ENCODE peak calls at places on chromosomes 2 and 18, in six cellular contexts. One of them, this sample, is unnamed.

GRCh38 chr18:75638597-75639467 is 211.3 kb upstream of the SMIM21 start:
- DNase-seq in stimulated activated CD8-positive, alpha-beta memory T cell treated with anti-CD3 and anti-CD28 coated beads, Interleukin-7, amount 100 ng/mL, for 24 hours: no peak
- DNase-seq in T-helper 1 cell: no peak
- DNase-seq in fibroblast of mammary gland: peak
- DNase-seq in stimulated activated CD4-positive, alpha-beta T cell treated with anti-CD3 and anti-CD28 coated beads, Interleukin-15, amount 100 ng/mL, for 1 hour: no peak
- DNase-seq in SK-MEL-5: no peak
- DNase-seq in this sample: no peak

GRCh38 chr2:120465989-120466703 is 120.2 kb downstream of the INHBB start:
- DNase-seq in stimulated activated CD8-positive, alpha-beta memory T cell treated with anti-CD3 and anti-CD28 coated beads, Interleukin-7, amount 100 ng/mL, for 24 hours: no peak
- DNase-seq in T-helper 1 cell: no peak
- DNase-seq in fibroblast of mammary gland: no peak
- DNase-seq in stimulated activated CD4-positive, alpha-beta T cell treated with anti-CD3 and anti-CD28 coated beads, Interleukin-15, amount 100 ng/mL, for 1 hour: no peak
- DNase-seq in SK-MEL-5: no peak
- DNase-seq in this sample: peak

GRCh38 chr2:182625814-182626213 is 90.2 kb upstream of the DNAJC10 start:
- DNase-seq in stimulated activated CD8-positive, alpha-beta memory T cell treated with anti-CD3 and anti-CD28 coated beads, Interleukin-7, amount 100 ng/mL, for 24 hours: no peak
- DNase-seq in T-helper 1 cell: no peak
- DNase-seq in fibroblast of mammary gland: no peak
- DNase-seq in stimulated activated CD4-positive, alpha-beta T cell treated with anti-CD3 and anti-CD28 coated beads, Interleukin-15, amount 100 ng/mL, for 1 hour: no peak
- DNase-seq in SK-MEL-5: no peak
- DNase-seq in this sample: no peak

GRCh38 chr2:23492941-23493340 is 108.0 kb downstream of the KLHL29 start:
- DNase-seq in stimulated activated CD8-positive, alpha-beta memory T cell treated with anti-CD3 and anti-CD28 coated beads, Interleukin-7, amount 100 ng/mL, for 24 hours: no peak
- DNase-seq in T-helper 1 cell: no peak
- DNase-seq in fibroblast of mammary gland: peak
- DNase-seq in stimulated activated CD4-positive, alpha-beta T cell treated with anti-CD3 and anti-CD28 coated beads, Interleukin-15, amount 100 ng/mL, for 1 hour: no peak
- DNase-seq in SK-MEL-5: no peak
- DNase-seq in this sample: no peak

GRCh38 chr18:65769653-65770052 is 18.8 kb downstream of the CDH7 start:
- DNase-seq in stimulated activated CD8-positive, alpha-beta memory T cell treated with anti-CD3 and anti-CD28 coated beads, Interleukin-7, amount 100 ng/mL, for 24 hours: no peak
- DNase-seq in T-helper 1 cell: no peak
- DNase-seq in fibroblast of mammary gland: no peak
- DNase-seq in stimulated activated CD4-positive, alpha-beta T cell treated with anti-CD3 and anti-CD28 coated beads, Interleukin-15, amount 100 ng/mL, for 1 hour: no peak
- DNase-seq in SK-MEL-5: no peak
- DNase-seq in this sample: no peak

GRCh38 chr2:201348758-201349157 is 8.4 kb downstream of the FLACC1 start:
- DNase-seq in stimulated activated CD8-positive, alpha-beta memory T cell treated with anti-CD3 and anti-CD28 coated beads, Interleukin-7, amount 100 ng/mL, for 24 hours: no peak
- DNase-seq in T-helper 1 cell: no peak
- DNase-seq in fibroblast of mammary gland: no peak
- DNase-seq in stimulated activated CD4-positive, alpha-beta T cell treated with anti-CD3 and anti-CD28 coated beads, Interleukin-15, amount 100 ng/mL, for 1 hour: no peak
- DNase-seq in SK-MEL-5: no peak
- DNase-seq in this sample: no peak

GRCh38 chr2:143083636-143084035 is 45.6 kb upstream of the ARHGAP15 start:
- DNase-seq in stimulated activated CD8-positive, alpha-beta memory T cell treated with anti-CD3 and anti-CD28 coated beads, Interleukin-7, amount 100 ng/mL, for 24 hours: no peak
- DNase-seq in T-helper 1 cell: no peak
- DNase-seq in fibroblast of mammary gland: peak
- DNase-seq in stimulated activated CD4-positive, alpha-beta T cell treated with anti-CD3 and anti-CD28 coated beads, Interleukin-15, amount 100 ng/mL, for 1 hour: no peak
- DNase-seq in SK-MEL-5: no peak
- DNase-seq in this sample: no peak

GRCh38 chr18:63585988-63586387 is 1.2 kb upstream of the SERPINB13 start:
- DNase-seq in stimulated activated CD8-positive, alpha-beta memory T cell treated with anti-CD3 and anti-CD28 coated beads, Interleukin-7, amount 100 ng/mL, for 24 hours: no peak
- DNase-seq in T-helper 1 cell: no peak
- DNase-seq in fibroblast of mammary gland: no peak
- DNase-seq in stimulated activated CD4-positive, alpha-beta T cell treated with anti-CD3 and anti-CD28 coated beads, Interleukin-15, amount 100 ng/mL, for 1 hour: no peak
- DNase-seq in SK-MEL-5: no peak
- DNase-seq in this sample: no peak

GRCh38 chr2:3134026-3134571 is 243.5 kb downstream of the EIPR1 start:
- DNase-seq in stimulated activated CD8-positive, alpha-beta memory T cell treated with anti-CD3 and anti-CD28 coated beads, Interleukin-7, amount 100 ng/mL, for 24 hours: no peak
- DNase-seq in T-helper 1 cell: no peak
- DNase-seq in fibroblast of mammary gland: no peak
- DNase-seq in stimulated activated CD4-positive, alpha-beta T cell treated with anti-CD3 and anti-CD28 coated beads, Interleukin-15, amount 100 ng/mL, for 1 hour: no peak
- DNase-seq in SK-MEL-5: peak
- DNase-seq in this sample: no peak

GRCh38 chr2:215189393-215189792 is 51.0 kb upstream of the ABCA12 start:
- DNase-seq in stimulated activated CD8-positive, alpha-beta memory T cell treated with anti-CD3 and anti-CD28 coated beads, Interleukin-7, amount 100 ng/mL, for 24 hours: no peak
- DNase-seq in T-helper 1 cell: no peak
- DNase-seq in fibroblast of mammary gland: no peak
- DNase-seq in stimulated activated CD4-positive, alpha-beta T cell treated with anti-CD3 and anti-CD28 coated beads, Interleukin-15, amount 100 ng/mL, for 1 hour: no peak
- DNase-seq in SK-MEL-5: no peak
- DNase-seq in this sample: no peak

GRCh38 chr2:72132981-72133720 is 14.5 kb downstream of the CYP26B1 start:
- DNase-seq in stimulated activated CD8-positive, alpha-beta memory T cell treated with anti-CD3 and anti-CD28 coated beads, Interleukin-7, amount 100 ng/mL, for 24 hours: no peak
- DNase-seq in T-helper 1 cell: no peak
- DNase-seq in fibroblast of mammary gland: no peak
- DNase-seq in stimulated activated CD4-positive, alpha-beta T cell treated with anti-CD3 and anti-CD28 coated beads, Interleukin-15, amount 100 ng/mL, for 1 hour: no peak
- DNase-seq in SK-MEL-5: no peak
- DNase-seq in this sample: no peak

GRCh38 chr18:21081425-21081824 is 30.2 kb downstream of the ROCK1 start:
- DNase-seq in stimulated activated CD8-positive, alpha-beta memory T cell treated with anti-CD3 and anti-CD28 coated beads, Interleukin-7, amount 100 ng/mL, for 24 hours: no peak
- DNase-seq in T-helper 1 cell: no peak
- DNase-seq in fibroblast of mammary gland: no peak
- DNase-seq in stimulated activated CD4-positive, alpha-beta T cell treated with anti-CD3 and anti-CD28 coated beads, Interleukin-15, amount 100 ng/mL, for 1 hour: no peak
- DNase-seq in SK-MEL-5: no peak
- DNase-seq in this sample: no peak

GRCh38 chr2:68216454-68217310 is 35.6 kb downstream of the PPP3R1 start:
- DNase-seq in stimulated activated CD8-positive, alpha-beta memory T cell treated with anti-CD3 and anti-CD28 coated beads, Interleukin-7, amount 100 ng/mL, for 24 hours: no peak
- DNase-seq in T-helper 1 cell: no peak
- DNase-seq in fibroblast of mammary gland: peak
- DNase-seq in stimulated activated CD4-positive, alpha-beta T cell treated with anti-CD3 and anti-CD28 coated beads, Interleukin-15, amount 100 ng/mL, for 1 hour: no peak
- DNase-seq in SK-MEL-5: no peak
- DNase-seq in this sample: no peak

GRCh38 chr2:66506265-66506664 is 71.3 kb downstream of the MEIS1 start:
- DNase-seq in stimulated activated CD8-positive, alpha-beta memory T cell treated with anti-CD3 and anti-CD28 coated beads, Interleukin-7, amount 100 ng/mL, for 24 hours: no peak
- DNase-seq in T-helper 1 cell: no peak
- DNase-seq in fibroblast of mammary gland: no peak
- DNase-seq in stimulated activated CD4-positive, alpha-beta T cell treated with anti-CD3 and anti-CD28 coated beads, Interleukin-15, amount 100 ng/mL, for 1 hour: no peak
- DNase-seq in SK-MEL-5: no peak
- DNase-seq in this sample: no peak

GRCh38 chr2:233418052-233418760 is 63.9 kb downstream of the DGKD start:
- DNase-seq in stimulated activated CD8-positive, alpha-beta memory T cell treated with anti-CD3 and anti-CD28 coated beads, Interleukin-7, amount 100 ng/mL, for 24 hours: no peak
- DNase-seq in T-helper 1 cell: no peak
- DNase-seq in fibroblast of mammary gland: no peak
- DNase-seq in stimulated activated CD4-positive, alpha-beta T cell treated with anti-CD3 and anti-CD28 coated beads, Interleukin-15, amount 100 ng/mL, for 1 hour: no peak
- DNase-seq in SK-MEL-5: no peak
- DNase-seq in this sample: no peak

GRCh38 chr2:223238301-223238700 is 186.3 kb downstream of the KCNE4 start:
- DNase-seq in stimulated activated CD8-positive, alpha-beta memory T cell treated with anti-CD3 and anti-CD28 coated beads, Interleukin-7, amount 100 ng/mL, for 24 hours: no peak
- DNase-seq in T-helper 1 cell: no peak
- DNase-seq in fibroblast of mammary gland: no peak
- DNase-seq in stimulated activated CD4-positive, alpha-beta T cell treated with anti-CD3 and anti-CD28 coated beads, Interleukin-15, amount 100 ng/mL, for 1 hour: no peak
- DNase-seq in SK-MEL-5: no peak
- DNase-seq in this sample: no peak

GRCh38 chr2:219104107-219105050 is 43.7 kb upstream of the IHH start:
- DNase-seq in stimulated activated CD8-positive, alpha-beta memory T cell treated with anti-CD3 and anti-CD28 coated beads, Interleukin-7, amount 100 ng/mL, for 24 hours: no peak
- DNase-seq in T-helper 1 cell: no peak
- DNase-seq in fibroblast of mammary gland: peak
- DNase-seq in stimulated activated CD4-positive, alpha-beta T cell treated with anti-CD3 and anti-CD28 coated beads, Interleukin-15, amount 100 ng/mL, for 1 hour: no peak
- DNase-seq in SK-MEL-5: peak
- DNase-seq in this sample: no peak

GRCh38 chr18:2223394-2223793 is 347.9 kb downstream of the METTL4 start:
- DNase-seq in stimulated activated CD8-positive, alpha-beta memory T cell treated with anti-CD3 and anti-CD28 coated beads, Interleukin-7, amount 100 ng/mL, for 24 hours: no peak
- DNase-seq in T-helper 1 cell: no peak
- DNase-seq in fibroblast of mammary gland: peak
- DNase-seq in stimulated activated CD4-positive, alpha-beta T cell treated with anti-CD3 and anti-CD28 coated beads, Interleukin-15, amount 100 ng/mL, for 1 hour: no peak
- DNase-seq in SK-MEL-5: peak
- DNase-seq in this sample: no peak

GRCh38 chr2:128781888-128782385 is 463.3 kb upstream of the HS6ST1 start:
- DNase-seq in stimulated activated CD8-positive, alpha-beta memory T cell treated with anti-CD3 and anti-CD28 coated beads, Interleukin-7, amount 100 ng/mL, for 24 hours: no peak
- DNase-seq in T-helper 1 cell: no peak
- DNase-seq in fibroblast of mammary gland: no peak
- DNase-seq in stimulated activated CD4-positive, alpha-beta T cell treated with anti-CD3 and anti-CD28 coated beads, Interleukin-15, amount 100 ng/mL, for 1 hour: no peak
- DNase-seq in SK-MEL-5: no peak
- DNase-seq in this sample: no peak

GRCh38 chr2:65475000-65475399 is 42.6 kb upstream of the SPRED2 start:
- DNase-seq in stimulated activated CD8-positive, alpha-beta memory T cell treated with anti-CD3 and anti-CD28 coated beads, Interleukin-7, amount 100 ng/mL, for 24 hours: no peak
- DNase-seq in T-helper 1 cell: no peak
- DNase-seq in fibroblast of mammary gland: no peak
- DNase-seq in stimulated activated CD4-positive, alpha-beta T cell treated with anti-CD3 and anti-CD28 coated beads, Interleukin-15, amount 100 ng/mL, for 1 hour: no peak
- DNase-seq in SK-MEL-5: no peak
- DNase-seq in this sample: no peak

GRCh38 chr2:26970928-26971627 is 641 bp downstream of the MAPRE3 start:
- DNase-seq in stimulated activated CD8-positive, alpha-beta memory T cell treated with anti-CD3 and anti-CD28 coated beads, Interleukin-7, amount 100 ng/mL, for 24 hours: no peak
- DNase-seq in T-helper 1 cell: no peak
- DNase-seq in fibroblast of mammary gland: peak
- DNase-seq in stimulated activated CD4-positive, alpha-beta T cell treated with anti-CD3 and anti-CD28 coated beads, Interleukin-15, amount 100 ng/mL, for 1 hour: no peak
- DNase-seq in SK-MEL-5: no peak
- DNase-seq in this sample: no peak

GRCh38 chr2:129240061-129240460 is 739.4 kb upstream of the RAB6C start:
- DNase-seq in stimulated activated CD8-positive, alpha-beta memory T cell treated with anti-CD3 and anti-CD28 coated beads, Interleukin-7, amount 100 ng/mL, for 24 hours: no peak
- DNase-seq in T-helper 1 cell: no peak
- DNase-seq in fibroblast of mammary gland: no peak
- DNase-seq in stimulated activated CD4-positive, alpha-beta T cell treated with anti-CD3 and anti-CD28 coated beads, Interleukin-15, amount 100 ng/mL, for 1 hour: no peak
- DNase-seq in SK-MEL-5: no peak
- DNase-seq in this sample: no peak

GRCh38 chr2:180048256-180048655 is 41.2 kb upstream of the CWC22 start:
- DNase-seq in stimulated activated CD8-positive, alpha-beta memory T cell treated with anti-CD3 and anti-CD28 coated beads, Interleukin-7, amount 100 ng/mL, for 24 hours: no peak
- DNase-seq in T-helper 1 cell: no peak
- DNase-seq in fibroblast of mammary gland: peak
- DNase-seq in stimulated activated CD4-positive, alpha-beta T cell treated with anti-CD3 and anti-CD28 coated beads, Interleukin-15, amount 100 ng/mL, for 1 hour: no peak
- DNase-seq in SK-MEL-5: no peak
- DNase-seq in this sample: no peak

GRCh38 chr18:13620206-13620672 is 106.1 kb downstream of the FAM210A start:
- DNase-seq in stimulated activated CD8-positive, alpha-beta memory T cell treated with anti-CD3 and anti-CD28 coated beads, Interleukin-7, amount 100 ng/mL, for 24 hours: no peak
- DNase-seq in T-helper 1 cell: no peak
- DNase-seq in fibroblast of mammary gland: no peak
- DNase-seq in stimulated activated CD4-positive, alpha-beta T cell treated with anti-CD3 and anti-CD28 coated beads, Interleukin-15, amount 100 ng/mL, for 1 hour: no peak
- DNase-seq in SK-MEL-5: no peak
- DNase-seq in this sample: no peak

GRCh38 chr2:212692466-212692865 is 153.9 kb upstream of the ERBB4 start:
- DNase-seq in stimulated activated CD8-positive, alpha-beta memory T cell treated with anti-CD3 and anti-CD28 coated beads, Interleukin-7, amount 100 ng/mL, for 24 hours: no peak
- DNase-seq in T-helper 1 cell: no peak
- DNase-seq in fibroblast of mammary gland: no peak
- DNase-seq in stimulated activated CD4-positive, alpha-beta T cell treated with anti-CD3 and anti-CD28 coated beads, Interleukin-15, amount 100 ng/mL, for 1 hour: no peak
- DNase-seq in SK-MEL-5: no peak
- DNase-seq in this sample: no peak

GRCh38 chr18:51936115-51936514 is 403.9 kb upstream of the DCC start:
- DNase-seq in stimulated activated CD8-positive, alpha-beta memory T cell treated with anti-CD3 and anti-CD28 coated beads, Interleukin-7, amount 100 ng/mL, for 24 hours: no peak
- DNase-seq in T-helper 1 cell: no peak
- DNase-seq in fibroblast of mammary gland: no peak
- DNase-seq in stimulated activated CD4-positive, alpha-beta T cell treated with anti-CD3 and anti-CD28 coated beads, Interleukin-15, amount 100 ng/mL, for 1 hour: no peak
- DNase-seq in SK-MEL-5: no peak
- DNase-seq in this sample: no peak

GRCh38 chr2:89820248-89820647 is 1128.8 kb downstream of the RPIA start:
- DNase-seq in stimulated activated CD8-positive, alpha-beta memory T cell treated with anti-CD3 and anti-CD28 coated beads, Interleukin-7, amount 100 ng/mL, for 24 hours: no peak
- DNase-seq in T-helper 1 cell: no peak
- DNase-seq in fibroblast of mammary gland: no peak
- DNase-seq in stimulated activated CD4-positive, alpha-beta T cell treated with anti-CD3 and anti-CD28 coated beads, Interleukin-15, amount 100 ng/mL, for 1 hour: no peak
- DNase-seq in SK-MEL-5: no peak
- DNase-seq in this sample: no peak

GRCh38 chr2:29817846-29818680 is 103.3 kb downstream of the ALK start:
- DNase-seq in stimulated activated CD8-positive, alpha-beta memory T cell treated with anti-CD3 and anti-CD28 coated beads, Interleukin-7, amount 100 ng/mL, for 24 hours: no peak
- DNase-seq in T-helper 1 cell: no peak
- DNase-seq in fibroblast of mammary gland: no peak
- DNase-seq in stimulated activated CD4-positive, alpha-beta T cell treated with anti-CD3 and anti-CD28 coated beads, Interleukin-15, amount 100 ng/mL, for 1 hour: no peak
- DNase-seq in SK-MEL-5: no peak
- DNase-seq in this sample: no peak

GRCh38 chr2:69995511-69995910 is 34.1 kb upstream of the ASPRV1 start:
- DNase-seq in stimulated activated CD8-positive, alpha-beta memory T cell treated with anti-CD3 and anti-CD28 coated beads, Interleukin-7, amount 100 ng/mL, for 24 hours: no peak
- DNase-seq in T-helper 1 cell: no peak
- DNase-seq in fibroblast of mammary gland: no peak
- DNase-seq in stimulated activated CD4-positive, alpha-beta T cell treated with anti-CD3 and anti-CD28 coated beads, Interleukin-15, amount 100 ng/mL, for 1 hour: no peak
- DNase-seq in SK-MEL-5: no peak
- DNase-seq in this sample: no peak

GRCh38 chr2:222960126-222960525 is 91.9 kb upstream of the KCNE4 start:
- DNase-seq in stimulated activated CD8-positive, alpha-beta memory T cell treated with anti-CD3 and anti-CD28 coated beads, Interleukin-7, amount 100 ng/mL, for 24 hours: no peak
- DNase-seq in T-helper 1 cell: no peak
- DNase-seq in fibroblast of mammary gland: peak
- DNase-seq in stimulated activated CD4-positive, alpha-beta T cell treated with anti-CD3 and anti-CD28 coated beads, Interleukin-15, amount 100 ng/mL, for 1 hour: no peak
- DNase-seq in SK-MEL-5: no peak
- DNase-seq in this sample: no peak

GRCh38 chr2:205925373-205926337 is 160.3 kb downstream of the INO80D start:
- DNase-seq in stimulated activated CD8-positive, alpha-beta memory T cell treated with anti-CD3 and anti-CD28 coated beads, Interleukin-7, amount 100 ng/mL, for 24 hours: peak
- DNase-seq in T-helper 1 cell: peak
- DNase-seq in fibroblast of mammary gland: peak
- DNase-seq in stimulated activated CD4-positive, alpha-beta T cell treated with anti-CD3 and anti-CD28 coated beads, Interleukin-15, amount 100 ng/mL, for 1 hour: peak
- DNase-seq in SK-MEL-5: peak
- DNase-seq in this sample: peak